ENCODE peak calls at places on chromosomes 12 and 14, in seven cellular contexts. One of them, this sample, is unnamed.

GRCh38 chr12:120104924-120105323 is 11.6 kb downstream of the RAB35 start:
- DNase-seq in foreskin keratinocyte: no peak
- DNase-seq in heart left ventricle: no peak
- DNase-seq in keratinocyte: no peak
- DNase-seq in thoracic aorta: no peak
- DNase-seq in AG10803: no peak
- DNase-seq in CD8-positive, alpha-beta T cell: no peak
- DNase-seq in this sample: no peak

GRCh38 chr12:106493531-106493930 is 89.3 kb upstream of the RFX4 start:
- DNase-seq in heart left ventricle: no peak
- DNase-seq in CD8-positive, alpha-beta T cell: no peak
- DNase-seq in keratinocyte: no peak
- DNase-seq in AG10803: no peak
- DNase-seq in thoracic aorta: no peak
- DNase-seq in foreskin keratinocyte: no peak
- DNase-seq in this sample: no peak

GRCh38 chr14:55267816-55268215 is 3.4 kb upstream of the FBXO34 start:
- DNase-seq in CD8-positive, alpha-beta T cell: no peak
- DNase-seq in thoracic aorta: no peak
- DNase-seq in keratinocyte: no peak
- DNase-seq in AG10803: peak; percentile 56
- DNase-seq in heart left ventricle: no peak
- DNase-seq in foreskin keratinocyte: no peak
- DNase-seq in this sample: no peak

GRCh38 chr14:20262642-20263128 is 23.6 kb downstream of the OR11H4 start:
- DNase-seq in foreskin keratinocyte: peak; percentile 94
- DNase-seq in heart left ventricle: no peak
- DNase-seq in thoracic aorta: no peak
- DNase-seq in CD8-positive, alpha-beta T cell: no peak
- DNase-seq in AG10803: peak; percentile 67
- DNase-seq in keratinocyte: peak; percentile 89
- DNase-seq in this sample: no peak

GRCh38 chr12:124687695-124688301 is 120.4 kb upstream of the NCOR2 start:
- DNase-seq in foreskin keratinocyte: no peak
- DNase-seq in heart left ventricle: peak; percentile 76
- DNase-seq in CD8-positive, alpha-beta T cell: peak; percentile 3
- DNase-seq in thoracic aorta: no peak
- DNase-seq in AG10803: peak; percentile 38
- DNase-seq in keratinocyte: no peak
- DNase-seq in this sample: no peak

GRCh38 chr14:101408077-101408831 is 153.0 kb upstream of the DIO3 start:
- DNase-seq in CD8-positive, alpha-beta T cell: no peak
- DNase-seq in heart left ventricle: no peak
- DNase-seq in thoracic aorta: no peak
- DNase-seq in keratinocyte: no peak
- DNase-seq in foreskin keratinocyte: no peak
- DNase-seq in AG10803: peak; percentile 68
- DNase-seq in this sample: peak; percentile 45

GRCh38 chr14:35687335-35687939 is 121.7 kb downstream of the RALGAPA1 start:
- DNase-seq in CD8-positive, alpha-beta T cell: peak; percentile 3
- DNase-seq in keratinocyte: no peak
- DNase-seq in heart left ventricle: no peak
- DNase-seq in thoracic aorta: no peak
- DNase-seq in foreskin keratinocyte: peak; percentile 16
- DNase-seq in AG10803: peak; percentile 46
- DNase-seq in this sample: no peak

GRCh38 chr12:28966049-28966778 is 182.9 kb upstream of the FAR2 start:
- DNase-seq in AG10803: no peak
- DNase-seq in foreskin keratinocyte: no peak
- DNase-seq in heart left ventricle: peak; percentile 67
- DNase-seq in keratinocyte: no peak
- DNase-seq in CD8-positive, alpha-beta T cell: no peak
- DNase-seq in thoracic aorta: no peak
- DNase-seq in this sample: no peak

GRCh38 chr14:104117341-104118005 is 20.9 kb upstream of the KIF26A start:
- DNase-seq in CD8-positive, alpha-beta T cell: no peak
- DNase-seq in keratinocyte: no peak
- DNase-seq in foreskin keratinocyte: no peak
- DNase-seq in heart left ventricle: peak; percentile 13
- DNase-seq in thoracic aorta: no peak
- DNase-seq in AG10803: no peak
- DNase-seq in this sample: no peak

GRCh38 chr12:98951401-98951800 is 306.3 kb downstream of the APAF1 start:
- DNase-seq in heart left ventricle: no peak
- DNase-seq in thoracic aorta: no peak
- DNase-seq in CD8-positive, alpha-beta T cell: no peak
- DNase-seq in keratinocyte: no peak
- DNase-seq in foreskin keratinocyte: no peak
- DNase-seq in AG10803: no peak
- DNase-seq in this sample: no peak

GRCh38 chr12:98954506-98954905 is 309.4 kb downstream of the APAF1 start:
- DNase-seq in AG10803: no peak
- DNase-seq in foreskin keratinocyte: no peak
- DNase-seq in keratinocyte: no peak
- DNase-seq in CD8-positive, alpha-beta T cell: no peak
- DNase-seq in thoracic aorta: no peak
- DNase-seq in heart left ventricle: no peak
- DNase-seq in this sample: no peak

DNA sequence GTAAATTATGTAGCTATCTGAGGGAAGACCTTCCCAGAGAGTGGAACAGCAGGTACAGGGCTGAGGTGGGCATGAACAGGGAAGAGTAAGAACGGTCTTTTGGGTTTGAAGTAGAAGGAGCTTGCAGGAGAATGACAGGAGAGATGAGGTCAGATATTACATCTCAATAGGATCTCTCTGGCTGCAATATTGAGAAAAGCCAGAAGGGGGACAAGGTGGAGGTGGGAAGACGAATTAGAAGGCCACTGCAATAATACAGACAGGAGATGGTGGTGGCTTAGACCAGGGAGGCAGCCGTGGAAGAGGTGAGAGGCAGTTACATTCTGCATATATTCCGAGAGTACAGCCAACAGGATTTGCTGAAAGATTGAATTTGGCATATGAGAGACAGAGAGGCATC is 310.2 kb downstream of the APAF1 start:
- DNase-seq in heart left ventricle: no peak
- DNase-seq in AG10803: peak; percentile 1
- DNase-seq in thoracic aorta: no peak
- DNase-seq in CD8-positive, alpha-beta T cell: no peak
- DNase-seq in foreskin keratinocyte: no peak
- DNase-seq in keratinocyte: no peak
- DNase-seq in this sample: no peak
- TF ChIP-seq CTCF in heart left ventricle: peak; percentile 7
- TF ChIP-seq CTCF in AG10803: peak; percentile 37
- TF ChIP-seq CTCF in thoracic aorta: no peak
- TF ChIP-seq CTCF in CD8-positive, alpha-beta T cell: no peak
- TF ChIP-seq CTCF in foreskin keratinocyte: peak; percentile 48
- TF ChIP-seq CTCF in keratinocyte: peak; percentile 31
- TF ChIP-seq CTCF in this sample: no peak

GRCh38 chr12:11813422-11813813 is 163.9 kb downstream of the ETV6 start:
- DNase-seq in CD8-positive, alpha-beta T cell: no peak
- DNase-seq in AG10803: peak; percentile 9
- DNase-seq in keratinocyte: no peak
- DNase-seq in thoracic aorta: no peak
- DNase-seq in foreskin keratinocyte: no peak
- DNase-seq in heart left ventricle: no peak
- DNase-seq in this sample: no peak

GRCh38 chr12:11815397-11815796 is 165.9 kb downstream of the ETV6 start:
- DNase-seq in AG10803: no peak
- DNase-seq in CD8-positive, alpha-beta T cell: no peak
- DNase-seq in thoracic aorta: no peak
- DNase-seq in keratinocyte: no peak
- DNase-seq in foreskin keratinocyte: no peak
- DNase-seq in heart left ventricle: no peak
- DNase-seq in this sample: no peak

GRCh38 chr12:11812558-11813421 is 163.3 kb downstream of the ETV6 start:
- DNase-seq in AG10803: peak; percentile 31
- DNase-seq in keratinocyte: no peak
- DNase-seq in CD8-positive, alpha-beta T cell: no peak
- DNase-seq in heart left ventricle: peak; percentile 53
- DNase-seq in thoracic aorta: no peak
- DNase-seq in foreskin keratinocyte: no peak
- DNase-seq in this sample: no peak

GRCh38 chr12:11810962-11811361 is 161.5 kb downstream of the ETV6 start:
- DNase-seq in AG10803: no peak
- DNase-seq in thoracic aorta: no peak
- DNase-seq in keratinocyte: no peak
- DNase-seq in CD8-positive, alpha-beta T cell: no peak
- DNase-seq in heart left ventricle: no peak
- DNase-seq in foreskin keratinocyte: no peak
- DNase-seq in this sample: no peak

DNA sequence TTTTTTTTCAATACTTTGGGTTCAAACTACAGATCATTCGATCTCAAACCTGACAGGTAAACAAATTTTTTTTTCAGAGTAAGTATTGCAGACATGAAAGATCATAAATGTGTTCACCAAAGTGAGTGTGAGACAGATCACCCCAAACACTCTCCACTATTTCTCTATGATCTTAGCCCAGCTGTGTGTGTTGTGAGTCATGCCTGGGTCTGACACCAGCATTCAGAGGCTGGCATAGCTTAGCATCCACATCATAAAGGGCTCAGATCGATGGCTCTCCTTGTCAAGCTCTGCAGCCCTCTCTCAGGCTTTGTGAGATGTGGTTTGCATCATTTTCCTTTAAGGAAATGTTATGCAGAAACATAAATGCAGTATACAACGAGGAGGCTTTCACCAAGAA is 164.9 kb downstream of the ETV6 start:
- DNase-seq in keratinocyte: no peak
- DNase-seq in heart left ventricle: no peak
- DNase-seq in thoracic aorta: no peak
- DNase-seq in AG10803: peak; percentile 75
- DNase-seq in CD8-positive, alpha-beta T cell: no peak
- DNase-seq in foreskin keratinocyte: peak; percentile 37
- DNase-seq in this sample: no peak
- TF ChIP-seq CTCF in keratinocyte: no peak
- TF ChIP-seq CTCF in heart left ventricle: no peak
- TF ChIP-seq CTCF in thoracic aorta: no peak
- TF ChIP-seq CTCF in AG10803: no peak
- TF ChIP-seq CTCF in CD8-positive, alpha-beta T cell: no peak
- TF ChIP-seq CTCF in foreskin keratinocyte: no peak
- TF ChIP-seq CTCF in this sample: no peak

GRCh38 chr12:40314927-40315326 is 90.1 kb downstream of the LRRK2 start:
- DNase-seq in AG10803: no peak
- DNase-seq in CD8-positive, alpha-beta T cell: no peak
- DNase-seq in keratinocyte: no peak
- DNase-seq in foreskin keratinocyte: no peak
- DNase-seq in thoracic aorta: no peak
- DNase-seq in heart left ventricle: no peak
- DNase-seq in this sample: no peak

GRCh38 chr12:40312196-40312595 is 87.4 kb downstream of the LRRK2 start:
- DNase-seq in AG10803: no peak
- DNase-seq in heart left ventricle: no peak
- DNase-seq in CD8-positive, alpha-beta T cell: no peak
- DNase-seq in thoracic aorta: no peak
- DNase-seq in keratinocyte: no peak
- DNase-seq in foreskin keratinocyte: no peak
- DNase-seq in this sample: no peak

GRCh38 chr12:40315375-40315774 is 90.6 kb downstream of the LRRK2 start:
- DNase-seq in heart left ventricle: no peak
- DNase-seq in AG10803: no peak
- DNase-seq in foreskin keratinocyte: no peak
- DNase-seq in thoracic aorta: no peak
- DNase-seq in CD8-positive, alpha-beta T cell: no peak
- DNase-seq in keratinocyte: no peak
- DNase-seq in this sample: no peak

GRCh38 chr12:40313928-40314327 is 89.1 kb downstream of the LRRK2 start:
- DNase-seq in foreskin keratinocyte: no peak
- DNase-seq in keratinocyte: no peak
- DNase-seq in thoracic aorta: no peak
- DNase-seq in CD8-positive, alpha-beta T cell: no peak
- DNase-seq in heart left ventricle: no peak
- DNase-seq in AG10803: no peak
- DNase-seq in this sample: no peak

GRCh38 chr12:40312982-40313576 is 88.3 kb downstream of the LRRK2 start:
- DNase-seq in keratinocyte: no peak
- DNase-seq in foreskin keratinocyte: no peak
- DNase-seq in heart left ventricle: no peak
- DNase-seq in AG10803: peak; percentile 40
- DNase-seq in CD8-positive, alpha-beta T cell: no peak
- DNase-seq in thoracic aorta: no peak
- DNase-seq in this sample: no peak
- TF ChIP-seq CTCF in keratinocyte: peak; percentile 27
- TF ChIP-seq CTCF in foreskin keratinocyte: peak; percentile 84
- TF ChIP-seq CTCF in heart left ventricle: peak; percentile 26
- TF ChIP-seq CTCF in AG10803: peak; percentile 68
- TF ChIP-seq CTCF in CD8-positive, alpha-beta T cell: no peak
- TF ChIP-seq CTCF in thoracic aorta: peak; percentile 32
- TF ChIP-seq CTCF in this sample: peak; percentile 30

DNA sequence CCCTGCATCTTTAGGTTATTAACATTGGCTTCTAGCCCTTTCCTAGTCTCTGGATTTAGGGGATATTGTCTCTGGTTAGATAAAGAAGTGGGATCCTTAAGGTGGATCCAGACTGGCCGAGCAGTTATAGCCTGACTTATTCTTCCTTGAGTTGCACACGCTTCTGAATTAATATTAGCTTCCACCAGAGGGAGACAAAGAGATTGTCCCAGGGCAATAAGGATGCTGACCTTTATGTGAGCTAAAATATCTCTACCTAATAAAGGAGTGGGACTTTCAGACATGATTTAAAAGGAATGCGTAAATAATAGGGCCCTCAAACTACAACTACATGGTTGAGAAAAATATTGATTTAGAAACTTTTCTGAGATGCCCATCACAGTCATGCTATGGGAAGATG is 139.7 kb downstream of the SLCO1B3 start:
- DNase-seq in AG10803: no peak
- DNase-seq in thoracic aorta: no peak
- DNase-seq in foreskin keratinocyte: no peak
- DNase-seq in heart left ventricle: no peak
- DNase-seq in keratinocyte: no peak
- DNase-seq in CD8-positive, alpha-beta T cell: no peak
- DNase-seq in this sample: no peak
- TF ChIP-seq CTCF in AG10803: peak; percentile 30
- TF ChIP-seq CTCF in thoracic aorta: peak; percentile 36
- TF ChIP-seq CTCF in foreskin keratinocyte: peak; percentile 45
- TF ChIP-seq CTCF in heart left ventricle: no peak
- TF ChIP-seq CTCF in keratinocyte: no peak
- TF ChIP-seq CTCF in CD8-positive, alpha-beta T cell: no peak
- TF ChIP-seq CTCF in this sample: peak; percentile 29

DNA sequence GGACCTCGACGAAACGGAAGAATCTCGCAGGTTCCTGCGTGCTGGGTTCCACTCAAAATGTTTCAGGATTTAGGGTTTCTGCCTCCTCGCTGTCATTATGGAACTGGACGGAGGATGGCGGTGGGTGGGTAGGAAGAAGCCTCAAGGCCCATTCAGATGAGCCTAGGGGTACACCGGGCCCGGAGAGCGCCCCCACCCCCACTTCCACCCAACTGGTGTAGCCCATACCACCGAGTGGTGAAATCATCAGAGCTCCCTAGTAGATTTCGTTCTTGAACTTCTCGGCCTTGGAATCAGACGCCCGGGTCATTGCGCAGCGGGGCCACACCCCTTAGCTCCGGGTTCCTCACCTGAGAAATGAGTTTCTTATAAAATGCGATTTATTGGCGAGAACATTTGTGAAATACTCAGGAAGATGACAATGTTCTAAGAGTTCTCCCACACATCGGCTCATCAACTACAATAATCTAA is 13.3 kb upstream of the TBX3 start:
- DNase-seq in CD8-positive, alpha-beta T cell: no peak
- DNase-seq in keratinocyte: no peak
- DNase-seq in foreskin keratinocyte: no peak
- DNase-seq in heart left ventricle: no peak
- DNase-seq in AG10803: no peak
- DNase-seq in thoracic aorta: no peak
- DNase-seq in this sample: no peak
- TF ChIP-seq CTCF in CD8-positive, alpha-beta T cell: no peak
- TF ChIP-seq CTCF in keratinocyte: no peak
- TF ChIP-seq CTCF in foreskin keratinocyte: no peak
- TF ChIP-seq CTCF in heart left ventricle: no peak
- TF ChIP-seq CTCF in AG10803: no peak
- TF ChIP-seq CTCF in thoracic aorta: no peak
- TF ChIP-seq CTCF in this sample: no peak

This sample was measured in tibial artery.